ENCODE peak calls at places on chromosomes 6 and 20, in five cellular contexts. O is GM12878, H is H1, N is A549, X is HCT116. Q is an unnamed sample.

GRCh38 chr20:53146201-53146891 is 174.2 kb downstream of the TSHZ2 start:
- DNase-seq in O (no peak), H (no peak), N (no peak), X (no peak), Q (no peak)

GRCh38 chr6:44622555-44622954 is 235.0 kb downstream of the CDC5L start:
- DNase-seq in O (no peak), H (no peak), N (no peak), X (no peak), Q (no peak)

GRCh38 chr6:37388578-37388977 is 34.8 kb downstream of the RNF8 start:
- DNase-seq in O (no peak), H (no peak), N (no peak), X (no peak), Q (no peak)

GRCh38 chr6:131381052-131381451 is 192.0 kb upstream of the ARG1 start:
- DNase-seq in O (no peak), H (no peak), N (no peak), X (no peak), Q (no peak)

GRCh38 chr20:25020901-25021301 is 28.4 kb upstream of the APMAP start:
- DNase-seq in O (no peak), H (no peak), N (no peak), X (no peak), Q (no peak)

GRCh38 chr6:72857791-72858190 is 235.9 kb downstream of the KCNQ5 start:
- DNase-seq in O (no peak), H (no peak), N (no peak), X (no peak), Q (no peak)

GRCh38 chr6:47303861-47304260 is 5.8 kb downstream of the TNFRSF21 start:
- DNase-seq in O (no peak), H (no peak), N (no peak), X (no peak), Q (no peak)

GRCh38 chr6:13769655-13770053 is 44.7 kb downstream of the MCUR1 start:
- DNase-seq in O (no peak), H (peak), N (no peak), X (no peak), Q (no peak)

GRCh38 chr6:13334953-13335352 is 6.6 kb upstream of the TBC1D7 start:
- DNase-seq in O (no peak), H (no peak), N (no peak), X (no peak), Q (no peak)

GRCh38 chr20:673606-674005 is 2.0 kb downstream of the SCRT2 start:
- DNase-seq in O (no peak), H (no peak), N (no peak), X (no peak), Q (no peak)

GRCh38 chr20:676315-676937 is 824 bp upstream of the SCRT2 start:
- DNase-seq in O (no peak), H (no peak), N (no peak), X (no peak), Q (peak)

GRCh38 chr20:674936-675452 is 608 bp downstream of the SCRT2 start:
- DNase-seq in O (no peak), H (no peak), N (no peak), X (no peak), Q (no peak)

GRCh38 chr20:676967-677366 is 1.4 kb upstream of the SCRT2 start:
- DNase-seq in O (no peak), H (no peak), N (peak), X (no peak), Q (peak)

DNA sequence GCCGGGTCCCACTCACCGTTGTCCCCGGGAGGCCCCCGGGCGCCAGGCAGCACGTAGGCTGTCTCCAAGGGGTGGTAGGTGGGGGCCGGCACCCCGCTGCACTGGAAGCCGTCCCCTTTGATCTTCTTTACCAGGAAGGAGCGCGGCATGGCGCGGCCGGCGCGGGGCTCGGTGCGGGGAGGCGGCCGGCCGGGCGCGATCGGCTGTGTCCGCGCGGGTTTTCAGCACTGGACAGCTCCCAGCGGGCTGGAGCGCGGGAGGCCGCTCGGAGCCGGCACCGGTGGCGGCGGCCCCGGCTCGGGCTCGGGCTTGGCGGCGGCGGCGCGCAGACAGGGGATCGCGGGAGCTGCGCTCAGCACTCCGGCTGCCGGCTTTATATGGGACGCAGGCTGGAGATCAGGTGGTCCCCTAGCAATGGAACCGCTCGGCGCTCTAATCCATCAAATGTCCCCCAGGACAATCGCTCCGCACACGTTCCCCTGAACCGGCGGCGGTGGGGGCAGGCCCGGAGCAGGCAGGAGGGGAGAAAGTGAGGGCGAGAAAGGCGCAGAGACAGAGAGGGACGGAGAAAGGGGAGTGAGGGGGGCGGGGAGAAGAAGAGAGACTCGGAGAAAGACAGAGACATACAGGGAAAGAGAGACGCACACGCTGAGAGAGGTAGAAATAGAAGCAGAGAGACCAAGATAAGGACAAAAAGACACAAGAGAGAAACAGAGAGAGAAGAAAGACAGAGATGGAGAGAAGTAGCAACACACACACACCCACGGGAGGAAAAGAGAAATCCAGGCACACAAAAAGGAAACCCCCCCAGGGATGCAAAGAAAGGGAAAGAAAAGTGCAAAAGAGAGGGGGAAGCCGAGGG is at the start of gene SCRT2:
- DNase-seq in O (no peak), H (no peak), N (peak), X (no peak), Q (peak)
- H3K4me3 ChIP-seq in O (no peak), H (peak), N (peak), X (no peak), Q (no peak)

GRCh38 chr6:122770835-122771601 is 8.5 kb upstream of the FABP7 start:
- DNase-seq in O (no peak), H (no peak), N (no peak), X (no peak), Q (peak)

GRCh38 chr6:122766256-122766655 is 13.3 kb upstream of the FABP7 start:
- DNase-seq in O (no peak), H (no peak), N (no peak), X (no peak), Q (no peak)
- TF ChIP-seq POLR2A in O (no peak), H (no peak), N (no peak), X (no peak), Q (no peak)

GRCh38 chr6:106527979-106528378 is 101.3 kb downstream of the RTN4IP1 start:
- DNase-seq in O (no peak), H (no peak), N (peak), X (peak), Q (no peak)
- TF ChIP-seq MAX in O (no peak), H (no peak), N (no peak), X (no peak), Q (no peak)

DNA sequence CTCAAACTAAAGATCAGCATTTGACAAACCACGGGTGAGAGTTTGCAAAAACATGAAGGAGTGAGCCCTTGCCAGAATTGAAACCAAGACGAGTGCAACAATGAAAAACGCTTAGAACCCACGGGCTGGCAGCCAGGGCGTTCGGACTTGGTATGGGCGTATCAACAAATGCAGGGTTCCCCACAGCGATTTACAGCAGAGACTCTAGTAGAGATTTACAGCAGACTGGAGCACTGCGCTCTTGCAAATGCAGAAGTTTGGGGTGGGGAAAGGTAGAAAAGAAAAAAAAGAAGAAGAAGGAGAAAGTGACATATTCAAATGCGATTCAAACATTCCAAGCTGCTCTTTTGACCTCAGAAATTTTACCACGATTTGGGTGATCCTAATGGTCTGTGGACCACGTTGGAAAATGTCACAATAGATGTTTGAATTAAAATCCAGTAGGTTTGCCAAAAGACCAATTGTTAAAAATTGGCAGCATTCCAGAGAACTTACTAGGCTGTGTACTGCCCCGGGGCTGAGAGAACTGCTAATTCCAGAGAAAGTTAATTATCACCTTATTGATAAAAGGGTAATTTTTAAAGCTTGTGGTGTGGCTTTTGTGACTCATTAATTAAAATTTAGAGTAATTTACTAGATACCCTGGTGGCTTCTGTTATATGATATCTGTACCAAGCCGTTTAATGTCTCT is 3.4 kb downstream of the SCML4 start:
- DNase-seq in O (no peak), H (no peak), N (no peak), X (no peak), Q (no peak)
- H3K4me3 ChIP-seq in O (no peak), H (no peak), N (no peak), X (no peak), Q (no peak)

GRCh38 chr20:36066777-36067176 is 87.8 kb upstream of the EPB41L1 start:
- DNase-seq in O (no peak), H (no peak), N (no peak), X (no peak), Q (no peak)

GRCh38 chr20:36063916-36064660 is 90.5 kb upstream of the EPB41L1 start:
- DNase-seq in O (no peak), H (no peak), N (no peak), X (no peak), Q (no peak)

GRCh38 chr20:36065427-36065998 is 89.0 kb upstream of the EPB41L1 start:
- DNase-seq in O (no peak), H (no peak), N (no peak), X (no peak), Q (no peak)

GRCh38 chr20:36062799-36063198 is 91.7 kb upstream of the EPB41L1 start:
- DNase-seq in O (no peak), H (no peak), N (peak), X (no peak), Q (no peak)

GRCh38 chr20:36064661-36065426 is 89.7 kb upstream of the EPB41L1 start:
- DNase-seq in O (peak), H (peak), N (peak), X (no peak), Q (peak)
- TF ChIP-seq POLR2A in O (peak), H (no peak), N (peak), X (no peak), Q (no peak)

GRCh38 chr20:1947535-1947846 is 46.4 kb downstream of the PDYN start:
- DNase-seq in O (no peak), H (no peak), N (no peak), X (no peak), Q (no peak)
- TF ChIP-seq MAX in O (no peak), H (no peak), N (no peak), X (no peak), Q (no peak)

Q was measured in NB4.